ENCODE peak calls at places on chromosome 13, in seven cellular contexts. V is MV-4-11, L is mesothelial cell of epicardium, T is OCI-LY7, S is GM10248, J is endothelial cell, H is T1000. U is an unnamed sample.

GRCh38 chr13:77417897-77418296 is 91.0 kb upstream of the MYCBP2 start:
- DNase-seq in L (no peak), T (no peak), V (no peak), S (no peak), H (no peak), J (no peak), U (no peak)

GRCh38 chr13:46866150-46866549 is 30.7 kb downstream of the HTR2A start:
- DNase-seq in S (peak), V (peak), J (no peak), H (peak), L (peak), T (peak), U (peak)

GRCh38 chr13:40787062-40787461 is 2.3 kb upstream of the SLC25A15 start:
- DNase-seq in S (no peak), J (no peak), V (peak), L (no peak), H (no peak), T (no peak), U (peak)

GRCh38 chr13:44768775-44769578 is 192.8 kb upstream of the TSC22D1 start:
- DNase-seq in V (no peak), T (no peak), L (no peak), H (no peak), J (no peak), S (peak), U (no peak)

GRCh38 chr13:38418286-38418685 is 68.6 kb downstream of the UFM1 start:
- DNase-seq in J (no peak), S (no peak), V (no peak), L (no peak), H (no peak), T (no peak), U (no peak)

GRCh38 chr13:63840551-63841421 is 2425.1 kb upstream of the PCDH20 start:
- DNase-seq in V (no peak), T (no peak), J (no peak), H (no peak), S (no peak), L (no peak), U (no peak)

GRCh38 chr13:34161829-34162544 is 344.0 kb downstream of the RFC3 start:
- DNase-seq in L (no peak), S (no peak), H (no peak), V (no peak), J (no peak), T (no peak), U (peak)

GRCh38 chr13:114047358-114047881 is 73.5 kb upstream of the C13orf46 start:
- DNase-seq in L (no peak), T (no peak), S (peak), J (no peak), H (no peak), V (no peak), U (no peak)

GRCh38 chr13:34933349-34933748 is 8.7 kb upstream of the NBEA start:
- DNase-seq in J (no peak), L (no peak), S (no peak), H (no peak), T (no peak), V (no peak), U (no peak)

GRCh38 chr13:72384186-72384823 is 343.1 kb downstream of the MZT1 start:
- DNase-seq in H (no peak), L (no peak), S (no peak), J (no peak), V (no peak), T (no peak), U (peak)

GRCh38 chr13:100508996-100509395 is 79.6 kb downstream of the GGACT start:
- DNase-seq in V (no peak), J (no peak), H (no peak), L (no peak), T (no peak), S (no peak), U (no peak)

GRCh38 chr13:101307181-101307701 is 109.1 kb downstream of the NALCN start:
- DNase-seq in T (no peak), L (no peak), S (no peak), V (peak), H (no peak), J (no peak), U (peak)

GRCh38 chr13:113084943-113085540 is 20.5 kb upstream of the F7 start:
- DNase-seq in L (no peak), J (no peak), V (no peak), H (no peak), S (no peak), T (no peak), U (no peak)

GRCh38 chr13:102291587-102292218 is 110.1 kb downstream of the FGF14 start:
- DNase-seq in S (no peak), H (no peak), T (no peak), V (no peak), J (no peak), L (no peak), U (peak)

GRCh38 chr13:106034201-106034600 is 501.3 kb downstream of the EFNB2 start:
- DNase-seq in T (no peak), V (no peak), H (no peak), S (no peak), L (no peak), J (no peak), U (peak)

GRCh38 chr13:99626461-99627082 is 125.3 kb downstream of the TM9SF2 start:
- DNase-seq in V (no peak), S (no peak), H (no peak), J (no peak), L (no peak), T (no peak), U (peak)

GRCh38 chr13:30787747-30788535 is 52.6 kb downstream of the ALOX5AP start:
- DNase-seq in J (no peak), T (no peak), S (no peak), V (no peak), L (no peak), H (no peak), U (no peak)